ENCODE peak calls at places on chromosomes 12 and 14, in five cellular contexts. Z is heart right ventricle, G is cardiac fibroblast, V is astrocyte of the spinal cord, M is WERI-Rb-1. D is an unnamed sample.

GRCh38 chr14:42299692-42300091 is 693.0 kb downstream of the LRFN5 start:
- DNase-seq in Z (no peak), G (no peak), V (no peak), M (no peak), D (no peak)

GRCh38 chr12:98544741-98545140 is 29.4 kb downstream of the TMPO start:
- DNase-seq in Z (no peak), G (peak; percentile 26), V (peak; percentile 12), M (no peak), D (no peak)

GRCh38 chr14:67815573-67816235 is 686 bp downstream of the ZFYVE26 start:
- DNase-seq in Z (no peak), G (peak; percentile 59), V (peak; percentile 42), M (no peak), D (no peak)

GRCh38 chr14:22081352-22081751 is 407.7 kb upstream of the OR4E1 start:
- DNase-seq in Z (no peak), G (no peak), V (no peak), M (no peak), D (no peak)

GRCh38 chr14:32438511-32438910 is 109.4 kb downstream of the AKAP6 start:
- DNase-seq in Z (no peak), G (no peak), V (no peak), M (no peak), D (no peak)

GRCh38 chr14:20834899-20835298 is 32.3 kb upstream of the RNASE1 start:
- DNase-seq in Z (no peak), G (no peak), V (no peak), M (no peak), D (no peak)

GRCh38 chr12:22979854-22980253 is 354.9 kb downstream of the ETNK1 start:
- DNase-seq in Z (no peak), G (no peak), V (no peak), M (no peak), D (no peak)

GRCh38 chr14:95481391-95482022 is 34.9 kb downstream of the SYNE3 start:
- DNase-seq in Z (no peak), G (no peak), V (no peak), M (no peak), D (no peak)

GRCh38 chr14:50726372-50727107 is 58.4 kb upstream of the SAV1 start:
- DNase-seq in Z (no peak), G (peak; percentile 59), V (peak; percentile 83), M (no peak), D (no peak)

GRCh38 chr12:1918081-1918874 is at the start of gene CACNA2D4:
- DNase-seq in Z (no peak), G (no peak), V (no peak), M (peak; percentile 95), D (no peak)

GRCh38 chr14:69631509-69631908 is 20.1 kb downstream of the SUSD6 start:
- DNase-seq in Z (no peak), G (no peak), V (peak; percentile 19), M (no peak), D (no peak)

GRCh38 chr14:97028382-97028781 is 231.2 kb downstream of the VRK1 start:
- DNase-seq in Z (no peak), G (no peak), V (no peak), M (no peak), D (no peak)

GRCh38 chr12:113732916-113733315 is 233.2 kb downstream of the RBM19 start:
- DNase-seq in Z (no peak), G (no peak), V (no peak), M (no peak), D (no peak)

GRCh38 chr12:62760779-62761178 is 174.2 kb downstream of the PPM1H start:
- DNase-seq in Z (no peak), G (peak; percentile 67), V (no peak), M (no peak), D (no peak)

GRCh38 chr12:24083787-24084186 is 134.3 kb upstream of the SOX5 start:
- DNase-seq in Z (no peak), G (no peak), V (no peak), M (no peak), D (no peak)

GRCh38 chr14:77208266-77208978 is 26.8 kb downstream of the TMEM63C start:
- DNase-seq in Z (peak; percentile 76), G (peak; percentile 73), V (peak; percentile 49), M (peak; percentile 57), D (no peak)

GRCh38 chr12:55727643-55728184 is 1.1 kb downstream of the CD63 start:
- DNase-seq in Z (peak; percentile 56), G (peak; percentile 74), V (no peak), M (no peak), D (no peak)

GRCh38 chr12:116892318-116892717 is 11.1 kb upstream of the HRK start:
- DNase-seq in Z (no peak), G (no peak), V (no peak), M (no peak), D (no peak)

GRCh38 chr12:1533205-1533601 is 61.2 kb downstream of the FBXL14 start:
- DNase-seq in Z (no peak), G (peak; percentile 24), V (peak; percentile 51), M (no peak), D (no peak)

GRCh38 chr12:54360717-54361456 is 3.4 kb downstream of the GPR84 start:
- DNase-seq in Z (peak; percentile 73), G (peak; percentile 85), V (peak; percentile 83), M (peak; percentile 94), D (peak; percentile 94)

GRCh38 chr12:100573499-100574261 is at the start of gene GAS2L3:
- DNase-seq in Z (peak; percentile 91), G (peak; percentile 87), V (peak; percentile 86), M (peak; percentile 93), D (peak; percentile 93)

GRCh38 chr14:101397206-101397605 is 164.1 kb upstream of the DIO3 start:
- DNase-seq in Z (no peak), G (no peak), V (no peak), M (no peak), D (no peak)

GRCh38 chr14:52447236-52447635 is 105.1 kb downstream of the TXNDC16 start:
- DNase-seq in Z (no peak), G (no peak), V (no peak), M (no peak), D (no peak)

GRCh38 chr12:34605955-34606748 is 583.9 kb downstream of the ALG10 start:
- DNase-seq in Z (no peak), G (no peak), V (no peak), M (no peak), D (no peak)

GRCh38 chr12:52023182-52023975 is 16.6 kb downstream of the TAMALIN start:
- DNase-seq in Z (peak; percentile 91), G (peak; percentile 79), V (peak; percentile 62), M (peak; percentile 92), D (peak; percentile 92)

GRCh38 chr14:100748403-100748802 is 21.7 kb downstream of the DLK1 start:
- DNase-seq in Z (no peak), G (no peak), V (no peak), M (no peak), D (no peak)

GRCh38 chr12:47602330-47602729 is 103.5 kb downstream of the RPAP3 start:
- DNase-seq in Z (no peak), G (peak; percentile 18), V (peak; percentile 27), M (no peak), D (no peak)

GRCh38 chr14:53149656-53150319 is 3.3 kb downstream of the DDHD1 start:
- DNase-seq in Z (no peak), G (no peak), V (no peak), M (no peak), D (no peak)

DNA sequence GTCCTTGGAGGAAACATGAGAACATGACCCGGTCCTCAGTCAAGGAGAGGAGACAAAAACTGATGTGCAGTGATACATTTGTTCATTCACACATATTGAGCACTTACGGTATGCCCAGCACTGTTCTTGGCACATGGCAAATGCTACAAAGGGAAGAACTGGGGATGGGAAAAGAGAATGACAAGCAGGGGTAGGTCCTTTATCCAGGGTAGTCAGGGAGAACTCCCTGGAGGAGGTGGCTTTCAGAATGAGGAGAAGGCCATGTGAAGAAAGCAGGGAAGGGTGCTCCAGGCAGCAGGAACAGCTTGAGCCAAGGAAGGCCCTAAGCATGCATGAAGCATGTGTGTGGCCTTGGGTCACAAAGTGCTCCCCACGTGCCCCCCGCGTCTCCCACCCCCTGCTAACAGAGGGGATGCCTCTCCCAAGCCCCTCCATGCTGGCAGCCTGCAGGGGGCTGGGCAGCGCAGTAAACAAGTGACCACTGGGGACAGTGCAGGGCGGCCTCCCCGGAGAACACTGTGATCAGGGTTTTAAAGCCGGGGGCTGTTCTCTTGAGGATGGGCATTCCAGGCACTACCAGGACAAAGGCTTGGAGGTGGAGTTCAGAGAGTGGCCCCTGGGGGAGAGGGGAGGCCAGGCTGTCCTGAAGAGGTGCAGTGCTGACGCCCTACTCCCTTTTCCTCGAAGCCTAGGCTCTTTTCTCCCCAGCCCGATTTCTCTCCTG is 71.0 kb downstream of the PHETA1 start:
- DNase-seq in Z (no peak), G (no peak), V (no peak), M (peak; percentile 25), D (peak; percentile 54)
- TF ChIP-seq CTCF in Z (no peak), G (no peak), V (no peak), M (peak; percentile 45), D (no peak)

DNA sequence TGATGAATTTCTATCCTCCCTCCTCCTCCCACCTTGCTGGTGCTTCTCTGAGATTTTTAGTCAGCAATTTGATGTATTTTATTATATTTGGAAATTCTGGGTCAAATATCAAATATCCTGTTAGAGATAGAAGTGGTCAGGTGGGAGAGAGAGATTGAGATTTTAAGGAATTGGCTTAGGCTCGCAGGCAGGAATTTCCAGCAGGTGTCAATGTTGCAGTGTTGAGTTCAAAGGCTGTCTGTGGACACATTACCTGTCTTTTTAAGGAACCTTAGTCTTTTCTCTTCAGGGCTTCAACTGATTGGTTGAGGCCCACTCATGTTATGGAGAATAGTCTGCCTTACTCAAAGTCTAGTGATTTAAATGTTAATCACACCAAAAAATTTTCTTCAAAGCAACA is 457.3 kb downstream of the FLRT2 start:
- DNase-seq in Z (no peak), G (no peak), V (no peak), M (no peak), D (no peak)
- TF ChIP-seq CTCF in Z (no peak), G (no peak), V (no peak), M (no peak), D (no peak)

DNA sequence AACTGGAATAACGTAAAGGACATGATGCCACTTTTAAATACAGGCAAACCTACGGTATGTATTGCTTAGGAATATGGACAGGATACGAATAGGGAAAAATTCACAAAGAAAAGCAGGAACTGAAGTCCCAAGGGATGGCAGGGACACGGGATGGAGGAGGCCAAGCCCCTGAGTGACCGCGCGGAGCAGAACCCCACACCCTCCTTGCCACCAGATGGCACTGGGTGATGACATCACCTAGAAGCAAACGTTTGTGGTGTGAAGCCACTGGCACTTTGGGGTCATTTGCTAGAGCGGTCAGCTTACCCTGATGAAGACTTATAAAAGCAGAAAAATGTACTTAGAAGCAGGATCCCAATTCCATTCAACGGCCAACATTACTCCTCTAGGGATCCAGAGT is 9.4 kb downstream of the DHX37 start:
- DNase-seq in Z (no peak), G (no peak), V (no peak), M (peak; percentile 38), D (peak; percentile 46)
- TF ChIP-seq CTCF in Z (no peak), G (no peak), V (no peak), M (peak; percentile 36), D (no peak)

GRCh38 chr14:23894687-23895419 is 58.7 kb upstream of the DHRS4 start:
- DNase-seq in Z (no peak), G (no peak), V (no peak), M (no peak), D (no peak)

GRCh38 chr14:23899788-23900187 is 53.8 kb upstream of the DHRS4 start:
- DNase-seq in Z (no peak), G (no peak), V (no peak), M (no peak), D (no peak)

DNA sequence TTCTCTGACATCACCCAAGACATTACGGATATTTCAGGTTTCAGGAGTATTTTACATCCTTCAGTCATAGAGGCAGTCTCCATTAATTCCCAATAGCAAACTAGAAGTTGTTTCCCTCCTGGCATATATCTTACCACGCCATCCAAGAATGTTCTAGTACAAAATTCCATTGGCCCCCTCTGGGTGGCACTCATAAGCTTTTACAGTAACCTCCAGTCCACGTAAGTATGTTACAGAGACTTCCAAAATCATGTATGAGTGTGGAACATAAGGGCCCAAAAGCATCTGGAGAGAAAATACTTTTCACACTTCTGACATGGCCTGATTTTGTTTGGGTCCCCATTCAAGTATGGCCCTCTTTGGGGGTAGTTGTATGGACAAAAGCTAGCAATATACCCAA is 58.1 kb upstream of the DHRS4 start:
- DNase-seq in Z (no peak), G (peak; percentile 13), V (no peak), M (no peak), D (no peak)
- TF ChIP-seq CTCF in Z (no peak), G (no peak), V (no peak), M (no peak), D (no peak)

D was measured in glutamatergic neuron.